ENCODE peak calls at places on chromosomes 1 and 21, in four cellular contexts. L, O, T and H are unnamed samples.

GRCh38 chr1:169670836-169671235 is 40.6 kb downstream of the SELL start:
- DNase-seq in O (no peak), T (no peak), L (no peak), H (no peak)

GRCh38 chr1:242605521-242605920 is 81.0 kb upstream of the PLD5 start:
- DNase-seq in T (no peak), O (no peak), L (no peak), H (no peak)

GRCh38 chr1:204223129-204223860 is 9.5 kb upstream of the GOLT1A start:
- DNase-seq in T (no peak), L (no peak), O (no peak), H (no peak)

GRCh38 chr1:67308136-67308535 is 463 bp downstream of the IL12RB2 start:
- DNase-seq in L (no peak), O (no peak), T (no peak), H (no peak)

GRCh38 chr1:1433804-1434130 is 1.7 kb upstream of the VWA1 start:
- DNase-seq in T (no peak), O (no peak), L (peak), H (no peak)

GRCh38 chr1:209248649-209249279 is 334.8 kb upstream of the CAMK1G start:
- DNase-seq in O (peak), L (peak), T (peak), H (peak)

GRCh38 chr1:180136311-180136967 is 18.2 kb upstream of the QSOX1 start:
- DNase-seq in L (peak), O (no peak), T (no peak), H (no peak)

GRCh38 chr1:201662646-201663045 is 123.7 kb downstream of the NAV1 start:
- DNase-seq in O (no peak), T (no peak), L (no peak), H (no peak)

GRCh38 chr1:79688932-79689331 is 682.4 kb upstream of the ADGRL4 start:
- DNase-seq in O (no peak), L (no peak), T (no peak), H (no peak)

GRCh38 chr1:150366416-150367296 is 2.7 kb downstream of the RPRD2 start:
- DNase-seq in O (no peak), L (peak), T (no peak), H (no peak)

GRCh38 chr1:215636258-215636965 is 69.3 kb downstream of the KCTD3 start:
- DNase-seq in O (peak), L (peak), T (no peak), H (no peak)

GRCh38 chr21:44736291-44737004 is 25.1 kb upstream of the TSPEAR start:
- DNase-seq in O (peak), L (no peak), T (peak), H (peak)

GRCh38 chr1:19949016-19949415 is 25.6 kb upstream of the PLA2G2E start:
- DNase-seq in L (peak), O (peak), T (peak), H (no peak)

GRCh38 chr1:180501865-180502360 is 464 bp downstream of the ACBD6 start:
- DNase-seq in O (no peak), L (no peak), T (peak), H (no peak)

GRCh38 chr1:153742411-153743142 is 14.7 kb downstream of the INTS3 start:
- DNase-seq in T (no peak), O (peak), L (peak), H (no peak)

GRCh38 chr1:9181176-9181906 is 52.4 kb upstream of the GPR157 start:
- DNase-seq in T (peak), L (peak), O (peak), H (no peak)

GRCh38 chr21:17552410-17552809 is 39.6 kb downstream of the CXADR start:
- DNase-seq in O (no peak), T (no peak), L (no peak), H (no peak)

GRCh38 chr1:218439541-218440295 is 94.6 kb downstream of the TGFB2 start:
- DNase-seq in L (peak), T (no peak), O (peak), H (no peak)

GRCh38 chr1:204074274-204075115 is 1.6 kb downstream of the SOX13 start:
- DNase-seq in L (peak), T (peak), O (peak), H (no peak)

GRCh38 chr1:99644302-99645004 is 1.5 kb upstream of the PALMD start:
- DNase-seq in T (no peak), O (no peak), L (no peak), H (no peak)

GRCh38 chr1:180343931-180344406 is 113.9 kb downstream of the LHX4 start:
- DNase-seq in O (no peak), L (peak), T (no peak), H (no peak)

DNA sequence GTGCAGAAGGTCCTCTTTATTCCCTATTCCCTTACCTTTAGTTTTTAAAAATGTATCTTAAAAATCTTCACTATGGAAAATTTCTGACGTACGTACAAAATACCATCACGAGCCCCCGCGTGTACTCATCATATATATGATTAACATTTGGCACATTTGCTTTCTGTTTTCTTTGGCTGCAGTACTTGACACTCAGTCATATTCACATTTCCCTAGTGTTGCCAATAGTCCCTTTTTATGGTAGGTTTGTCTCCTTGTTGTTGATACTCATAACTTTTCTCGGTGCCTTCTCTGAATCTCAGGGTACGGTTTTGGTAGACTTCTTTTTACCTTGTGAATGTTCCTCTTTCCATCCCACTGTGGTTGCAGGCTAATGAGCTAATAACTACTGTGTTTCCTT is 23.3 kb downstream of the KDM4A start:
- DNase-seq in L (no peak), O (no peak), T (no peak), H (no peak)
- TF ChIP-seq USF2 in L (no peak), O (no peak), T (no peak), H (no peak)

GRCh38 chr1:163178628-163179027 is 24.1 kb downstream of the RGS5 start:
- DNase-seq in L (no peak), T (no peak), O (no peak), H (no peak)

GRCh38 chr1:163186910-163187309 is 15.8 kb downstream of the RGS5 start:
- DNase-seq in L (no peak), O (no peak), T (no peak), H (no peak)

GRCh38 chr1:163176797-163177196 is 25.9 kb downstream of the RGS5 start:
- DNase-seq in L (no peak), O (no peak), T (no peak), H (no peak)

GRCh38 chr1:163187849-163188248 is 14.9 kb downstream of the RGS5 start:
- DNase-seq in T (no peak), L (no peak), O (no peak), H (no peak)

GRCh38 chr1:163182330-163182949 is 20.3 kb downstream of the RGS5 start:
- DNase-seq in L (no peak), O (no peak), T (no peak), H (no peak)
- TF ChIP-seq USF2 in L (no peak), O (no peak), T (no peak), H (no peak)

DNA sequence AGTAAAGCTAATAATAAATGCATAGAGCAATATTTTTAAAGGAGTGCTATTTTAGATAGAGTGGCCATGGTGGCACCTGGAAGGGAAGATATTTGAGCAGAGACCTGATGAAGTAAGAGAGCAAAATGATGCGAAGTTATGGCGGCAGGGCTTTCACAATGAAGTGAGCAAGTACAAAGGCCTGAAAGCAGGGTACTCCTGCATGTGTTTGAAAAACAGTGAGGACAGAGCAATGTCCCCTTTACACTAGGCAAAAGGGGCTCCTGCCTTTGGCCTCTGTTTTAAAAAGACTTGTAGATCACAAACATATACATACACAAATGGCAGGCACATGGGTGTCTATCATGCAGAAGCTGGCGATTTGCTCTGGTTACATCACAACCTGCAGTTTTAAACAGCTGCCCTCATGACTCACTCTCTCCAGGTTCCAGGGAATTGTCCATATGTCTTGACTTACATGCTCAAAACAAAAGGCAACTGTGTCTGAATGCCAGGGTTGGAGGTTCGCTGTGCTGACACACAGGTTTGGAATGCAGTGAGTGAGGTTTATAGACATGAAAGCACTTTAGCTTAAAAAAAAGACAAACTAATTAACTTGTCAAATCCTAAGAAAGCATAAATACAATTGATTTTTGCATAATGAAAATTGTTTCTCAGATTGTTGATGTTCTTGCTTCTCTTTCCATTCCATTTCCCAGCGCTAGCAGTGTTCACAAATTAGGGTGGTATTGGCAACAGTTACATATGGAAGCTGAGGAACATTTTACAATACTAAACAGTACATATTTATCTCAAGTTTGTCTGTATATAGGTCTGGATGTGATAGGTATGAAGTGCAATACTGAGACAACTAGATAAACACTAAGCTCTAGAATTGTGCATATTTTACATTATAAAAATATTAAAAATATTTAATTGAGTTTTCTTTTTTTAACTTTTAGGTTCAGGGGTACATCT is 313.9 kb downstream of the BARHL2 start:
- DNase-seq in T (peak), O (peak), L (peak), H (no peak)
- TF ChIP-seq USF2 in T (no peak), O (no peak), L (no peak), H (no peak)

GRCh38 chr1:46488343-46489168 is 1.1 kb upstream of the DMBX1 start:
- DNase-seq in L (peak), O (no peak), T (no peak), H (no peak)
- TF ChIP-seq USF2 in L (no peak), O (no peak), T (no peak), H (no peak)

DNA sequence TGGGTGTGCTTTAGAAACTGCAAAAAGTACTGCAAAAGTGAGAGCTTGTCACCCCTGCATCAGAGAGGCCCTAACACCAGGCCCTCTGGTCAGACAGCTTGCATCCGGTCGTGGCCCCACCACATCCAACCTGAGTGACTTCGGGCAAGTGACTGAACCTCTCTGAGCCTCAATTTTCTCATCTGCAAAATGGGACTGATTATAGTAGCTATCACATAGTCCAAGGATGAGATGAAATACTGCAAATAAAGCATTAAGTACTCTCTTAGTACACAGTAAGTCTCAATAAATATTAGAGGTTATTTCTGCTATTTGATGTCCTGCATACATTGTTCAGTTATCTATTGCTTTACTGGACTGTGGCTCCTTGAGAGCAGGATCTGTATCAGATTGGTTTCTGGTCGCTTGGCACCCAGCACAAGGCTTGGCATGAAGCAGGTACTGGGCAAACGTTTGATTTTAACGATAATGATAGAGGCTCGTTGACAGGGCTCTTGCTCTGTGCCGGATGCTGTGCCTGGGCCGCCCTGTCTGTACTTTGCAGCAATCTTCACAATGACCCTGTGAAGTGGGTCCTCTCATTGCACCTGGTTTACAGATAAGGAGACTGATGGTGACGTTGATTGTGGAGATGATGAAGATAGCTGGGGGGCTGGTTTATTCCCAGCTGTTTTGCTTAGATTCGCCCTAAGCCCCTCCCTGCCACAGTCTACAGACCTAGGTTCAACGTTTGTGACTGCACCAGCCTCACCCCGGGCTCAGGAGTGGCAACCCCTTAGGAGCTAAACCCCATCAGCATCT is 43.6 kb downstream of the RAP1GAP start:
- DNase-seq in L (no peak), T (no peak), O (no peak), H (no peak)
- TF ChIP-seq USF2 in L (no peak), T (no peak), O (no peak), H (no peak)

GRCh38 chr1:232988572-232989040 is 38.2 kb downstream of the NTPCR start:
- DNase-seq in T (no peak), O (no peak), L (peak), H (no peak)
- TF ChIP-seq USF2 in T (no peak), O (no peak), L (no peak), H (no peak)

GRCh38 chr1:175641633-175642032 is 101.8 kb downstream of the TNR start:
- DNase-seq in T (no peak), L (no peak), O (no peak), H (no peak)

GRCh38 chr1:175649416-175649815 is 94.0 kb downstream of the TNR start:
- DNase-seq in L (no peak), T (no peak), O (no peak), H (no peak)

GRCh38 chr1:175648927-175649326 is 94.5 kb downstream of the TNR start:
- DNase-seq in O (no peak), T (no peak), L (no peak), H (no peak)

GRCh38 chr1:175646439-175647209 is 96.8 kb downstream of the TNR start:
- DNase-seq in O (no peak), L (no peak), T (no peak), H (no peak)
- TF ChIP-seq USF2 in O (no peak), L (no peak), T (no peak), H (no peak)

GRCh38 chr21:35780983-35781382 is 279.3 kb downstream of the SETD4 start:
- DNase-seq in T (no peak), O (no peak), L (no peak), H (no peak)

GRCh38 chr21:35779167-35779566 is 281.2 kb downstream of the SETD4 start:
- DNase-seq in L (no peak), O (no peak), T (no peak), H (no peak)

GRCh38 chr21:35779690-35780570 is 280.4 kb downstream of the SETD4 start:
- DNase-seq in T (no peak), L (peak), O (no peak), H (no peak)

GRCh38 chr21:35777081-35777480 is 283.2 kb downstream of the SETD4 start:
- DNase-seq in O (no peak), L (no peak), T (no peak), H (no peak)

DNA sequence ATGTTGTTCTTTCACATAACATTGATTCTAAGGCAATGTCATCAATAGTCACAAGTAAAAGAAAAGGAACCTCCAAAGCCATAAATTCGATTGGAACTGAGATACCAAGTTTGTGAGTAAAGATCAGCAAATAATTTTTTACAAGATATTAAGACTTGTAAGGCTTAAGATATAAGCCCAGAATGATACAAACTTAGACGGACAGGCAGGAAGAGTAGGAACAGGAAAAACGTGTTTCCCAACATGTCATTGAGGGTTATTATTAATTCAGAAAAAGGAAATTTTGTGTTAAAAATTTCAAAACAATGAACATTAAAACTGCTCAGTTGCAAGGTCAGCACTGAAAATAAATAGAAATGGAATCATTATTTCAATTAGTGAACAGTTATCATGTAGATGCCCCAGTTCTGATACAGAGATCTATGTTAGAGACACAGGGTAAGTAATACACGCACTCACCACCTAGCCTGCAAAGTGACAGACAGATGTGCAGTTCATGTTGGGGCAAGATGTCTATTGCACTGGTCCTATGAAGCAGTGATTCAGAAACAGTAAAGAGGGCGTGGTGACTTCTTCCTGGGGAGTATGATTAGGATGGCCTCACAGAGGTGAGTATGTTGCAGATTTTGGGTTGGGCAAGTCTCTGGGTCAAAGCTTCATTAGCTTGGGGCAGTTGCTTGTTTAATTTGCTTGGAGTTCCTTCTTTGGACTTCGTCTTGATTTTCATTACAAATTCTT is 284.4 kb downstream of the SETD4 start:
- DNase-seq in T (no peak), L (no peak), O (no peak), H (no peak)
- TF ChIP-seq USF2 in T (no peak), L (no peak), O (no peak), H (no peak)

GRCh38 chr1:166307261-166308188 is 140.7 kb upstream of the FAM78B start:
- DNase-seq in L (no peak), O (no peak), T (no peak), H (no peak)
- TF ChIP-seq USF2 in L (no peak), O (no peak), T (no peak), H (no peak)

GRCh38 chr1:115976062-115976899 is at the start of gene SLC22A15:
- DNase-seq in O (no peak), T (peak), L (no peak), H (peak)
- TF ChIP-seq USF2 in O (no peak), T (no peak), L (no peak), H (no peak)